ENCODE peak calls at places on chromosomes 11 and 22, in four cellular contexts. L, B, Z and U are unnamed samples.

GRCh38 chr22:42676059-42676607 is 26.9 kb upstream of the CYB5R3 start:
- DNase-seq in L (no peak), B (no peak), Z (no peak), U (no peak)

GRCh38 chr11:113240389-113240788 is 74.0 kb upstream of the TTC12 start:
- DNase-seq in L (no peak), B (no peak), Z (no peak), U (no peak)

GRCh38 chr11:17563961-17564686 is 17.1 kb downstream of the OTOG start:
- DNase-seq in L (no peak), B (no peak), Z (no peak), U (no peak)

GRCh38 chr11:119531623-119532022 is 108.7 kb upstream of the THY1 start:
- DNase-seq in L (no peak), B (no peak), Z (no peak), U (no peak)

GRCh38 chr11:69504127-69504526 is 22.7 kb downstream of the LINC01488 start:
- DNase-seq in L (no peak), B (no peak), Z (no peak), U (no peak)

GRCh38 chr11:86726118-86726748 is 53.8 kb upstream of the ME3 start:
- DNase-seq in L (peak), B (no peak), Z (peak), U (no peak)

GRCh38 chr11:82854242-82854641 is 46.0 kb downstream of the PRCP start:
- DNase-seq in L (peak), B (no peak), Z (no peak), U (no peak)

GRCh38 chr11:65558002-65558784 is at the start of gene LTBP3:
- DNase-seq in L (peak), B (no peak), Z (peak), U (peak)

GRCh38 chr11:3115321-3115720 is 49.8 kb downstream of the OSBPL5 start:
- DNase-seq in L (peak), B (no peak), Z (no peak), U (no peak)

GRCh38 chr11:5719703-5720495 is 16.3 kb upstream of the OR56B1 start:
- DNase-seq in L (no peak), B (no peak), Z (no peak), U (no peak)

GRCh38 chr11:19727246-19727645 is 14.6 kb downstream of the NAV2 start:
- DNase-seq in L (peak), B (no peak), Z (no peak), U (no peak)